ENCODE peak calls at places on chromosomes 1 and 21, in four cellular contexts. H is fibroblast of mammary gland, V is HFFc6, L is tibial artery. D is an unnamed sample.

GRCh38 chr1:91781916-91782622 is 103.9 kb downstream of the TGFBR3 start:
- DNase-seq in L (no peak), V (no peak), H (no peak), D (no peak)

GRCh38 chr1:48996311-48996710 is 219.6 kb upstream of the BEND5 start:
- DNase-seq in V (no peak), H (no peak), L (no peak), D (no peak)

GRCh38 chr1:33971018-33971710 is 107.3 kb downstream of the HMGB4 start:
- DNase-seq in V (peak), L (peak), H (peak), D (no peak)

GRCh38 chr1:168116327-168116799 is 20.4 kb downstream of the GPR161 start:
- DNase-seq in V (no peak), H (no peak), L (no peak), D (no peak)

GRCh38 chr1:177163844-177164379 is 600 bp downstream of the ASTN1 start:
- DNase-seq in H (no peak), L (no peak), V (no peak), D (no peak)

GRCh38 chr1:8024329-8024728 is 1.8 kb downstream of the ERRFI1 start:
- DNase-seq in L (no peak), H (no peak), V (no peak), D (peak)

GRCh38 chr1:224317383-224318045 is 12.5 kb downstream of the NVL start:
- DNase-seq in H (no peak), V (no peak), L (no peak), D (no peak)

GRCh38 chr1:180353930-180354329 is 123.9 kb downstream of the LHX4 start:
- DNase-seq in L (no peak), H (no peak), V (no peak), D (no peak)

GRCh38 chr1:182962554-182963115 is 9.7 kb upstream of the SHCBP1L start:
- DNase-seq in V (peak), L (peak), H (peak), D (peak)

GRCh38 chr1:76491737-76492136 is 375.5 kb upstream of the ST6GALNAC5 start:
- DNase-seq in V (no peak), L (no peak), H (no peak), D (no peak)

GRCh38 chr1:60697204-60697994 is 385.0 kb upstream of the NFIA start:
- DNase-seq in L (no peak), V (no peak), H (no peak), D (peak)

GRCh38 chr1:16231331-16232315 is 5.4 kb downstream of the CPLANE2 start:
- DNase-seq in V (no peak), L (no peak), H (no peak), D (no peak)

GRCh38 chr1:41454406-41454805 is 30.1 kb downstream of the EDN2 start:
- DNase-seq in L (no peak), H (no peak), V (no peak), D (peak)

GRCh38 chr1:55337801-55338447 is 122.8 kb upstream of the USP24 start:
- DNase-seq in L (no peak), V (peak), H (peak), D (peak)

GRCh38 chr1:26409191-26409751 is 1.3 kb upstream of the LIN28A start:
- DNase-seq in L (peak), V (no peak), H (no peak), D (no peak)

GRCh38 chr1:87902830-87903614 is 574.3 kb downstream of the LMO4 start:
- DNase-seq in L (no peak), V (no peak), H (peak), D (peak)

GRCh38 chr1:239682945-239683344 is 296.6 kb downstream of the CHRM3 start:
- DNase-seq in L (no peak), V (no peak), H (no peak), D (no peak)

GRCh38 chr1:8213136-8213535 is 104.8 kb upstream of the SLC45A1 start:
- DNase-seq in V (no peak), L (no peak), H (no peak), D (no peak)

GRCh38 chr1:3940081-3940755 is 40.1 kb upstream of the C1orf174 start:
- DNase-seq in H (no peak), L (no peak), V (no peak), D (no peak)

GRCh38 chr1:192516776-192517297 is 58.7 kb upstream of the RGS1 start:
- DNase-seq in H (no peak), V (no peak), L (no peak), D (no peak)

GRCh38 chr1:229155472-229155871 is 115.4 kb upstream of the RAB4A start:
- DNase-seq in V (no peak), H (peak), L (no peak), D (no peak)

GRCh38 chr1:17232759-17233661 is 15.9 kb upstream of the PADI3 start:
- DNase-seq in L (no peak), H (peak), V (peak), D (peak)

GRCh38 chr1:46747683-46748288 is 28.9 kb upstream of the EFCAB14 start:
- DNase-seq in H (peak), L (no peak), V (peak), D (peak)

GRCh38 chr1:79737193-79737592 is 730.7 kb upstream of the ADGRL4 start:
- DNase-seq in V (no peak), H (no peak), L (no peak), D (no peak)

GRCh38 chr1:181475580-181475979 is 7.7 kb upstream of the CACNA1E start:
- DNase-seq in L (no peak), H (no peak), V (no peak), D (no peak)

GRCh38 chr1:88661951-88662664 is 22.0 kb upstream of the PKN2 start:
- DNase-seq in L (no peak), V (no peak), H (no peak), D (no peak)

GRCh38 chr1:185238447-185238846 is 78.6 kb downstream of the IVNS1ABP start:
- DNase-seq in L (no peak), V (no peak), H (peak), D (peak)

GRCh38 chr1:40133122-40133665 is 28.0 kb upstream of the RLF start:
- DNase-seq in H (no peak), L (no peak), V (no peak), D (no peak)

GRCh38 chr21:23160914-23161313 is 2162.7 kb downstream of the NCAM2 start:
- DNase-seq in V (no peak), L (no peak), H (no peak), D (no peak)

GRCh38 chr1:31783846-31784245 is 19.7 kb upstream of the ADGRB2 start:
- DNase-seq in V (no peak), H (no peak), L (peak), D (no peak)

GRCh38 chr1:201949491-201949890 is 3.1 kb upstream of the LMOD1 start:
- DNase-seq in V (no peak), H (peak), L (no peak), D (no peak)

GRCh38 chr21:17270234-17270633 is 242.6 kb upstream of the CXADR start:
- DNase-seq in H (peak), V (peak), L (no peak), D (peak)

GRCh38 chr1:40232444-40232843 is 15.3 kb upstream of the TMCO2 start:
- DNase-seq in V (no peak), H (no peak), L (no peak), D (no peak)

GRCh38 chr21:46092811-46093667 is 4.9 kb upstream of the COL6A2 start:
- DNase-seq in L (no peak), V (no peak), H (peak), D (no peak)
- TF ChIP-seq CTCF in L (no peak), V (peak), H (peak), D (no peak)

DNA sequence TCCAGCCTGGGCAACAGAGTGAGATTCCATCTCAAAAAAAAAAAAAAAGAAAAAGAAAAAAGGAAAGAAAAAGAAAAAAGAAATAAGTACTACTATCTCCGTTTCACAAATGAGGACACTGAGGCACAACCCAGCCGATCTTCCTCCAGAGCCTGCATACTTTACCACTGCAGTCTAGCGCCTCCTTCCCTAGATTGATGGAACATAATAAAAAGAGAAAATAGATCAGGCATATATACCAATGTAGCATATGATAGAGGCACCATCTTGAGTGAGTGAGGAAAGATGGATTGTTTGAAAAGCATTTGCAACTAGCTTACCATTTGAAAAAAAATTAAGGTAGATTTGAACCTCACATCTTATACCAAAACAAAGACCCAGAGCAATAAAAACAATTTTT is 5.2 kb upstream of the DPM3 start:
- DNase-seq in L (no peak), H (no peak), V (no peak), D (no peak)
- TF ChIP-seq CTCF in L (no peak), H (peak), V (peak), D (no peak)

GRCh38 chr1:18557621-18558465 is 72.8 kb upstream of the PAX7 start:
- DNase-seq in H (peak), V (no peak), L (no peak), D (no peak)
- TF ChIP-seq CTCF in H (no peak), V (no peak), L (no peak), D (no peak)

GRCh38 chr1:93749894-93750301 is 68.3 kb upstream of the BCAR3 start:
- DNase-seq in V (no peak), L (no peak), H (no peak), D (no peak)
- TF ChIP-seq CTCF in V (no peak), L (no peak), H (peak), D (peak)

GRCh38 chr21:43726686-43727570 is 8.0 kb downstream of the PDXK start:
- DNase-seq in V (no peak), L (peak), H (no peak), D (no peak)

GRCh38 chr21:43731891-43732711 is 13.2 kb downstream of the PDXK start:
- DNase-seq in L (no peak), V (no peak), H (peak), D (no peak)

GRCh38 chr21:43731476-43731875 is 12.5 kb downstream of the PDXK start:
- DNase-seq in V (no peak), H (no peak), L (no peak), D (no peak)

GRCh38 chr21:43727571-43728466 is 8.9 kb downstream of the PDXK start:
- DNase-seq in L (peak), H (no peak), V (no peak), D (no peak)

GRCh38 chr21:43728467-43729390 is 9.8 kb downstream of the PDXK start:
- DNase-seq in V (peak), L (peak), H (peak), D (peak)
- TF ChIP-seq CTCF in V (peak), L (peak), H (no peak), D (peak)

DNA sequence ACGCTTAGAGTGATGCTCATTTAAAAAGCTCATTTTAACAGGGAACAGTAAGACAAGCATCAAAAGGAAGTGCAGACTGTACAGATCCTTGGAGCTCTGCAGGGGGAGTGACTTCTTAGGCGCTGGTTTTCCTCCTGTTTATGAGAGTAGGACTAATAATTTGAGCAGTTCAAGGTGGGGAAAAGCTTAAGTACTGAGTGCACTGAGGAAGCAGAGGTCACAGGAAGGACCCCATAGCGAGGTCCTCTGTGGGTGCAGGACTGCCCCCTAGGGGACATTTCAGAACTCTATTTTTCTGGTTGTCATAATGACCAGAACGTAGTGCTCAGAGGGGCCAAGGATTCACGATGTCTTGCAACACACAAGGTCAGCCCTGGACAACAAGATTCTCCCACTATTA is 112.1 kb downstream of the HLCS start:
- DNase-seq in H (peak), V (no peak), L (no peak), D (peak)
- TF ChIP-seq CTCF in H (peak), V (peak), L (peak), D (peak)